ENCODE peak calls at places on chromosomes 7 and 10, in eight cellular contexts. Q is fibroblast of the conjunctiva, N is anterior cingulate cortex, O is NCI-H345, H is dorsolateral prefrontal cortex, V is fibroblast of pulmonary artery, X is cardiac muscle cell, M is fibroblast of mammary gland. W is an unnamed sample.

GRCh38 chr7:88477957-88478356 is 171.3 kb upstream of the STEAP4 start:
- DNase-seq in Q (no peak), N (no peak), O (no peak), H (no peak), V (no peak), X (no peak), M (no peak), W (no peak)

GRCh38 chr10:89262331-89263020 is 10.9 kb upstream of the LIPA start:
- DNase-seq in Q (no peak), N (no peak), O (no peak), H (no peak), V (no peak), X (no peak), M (no peak), W (no peak)

GRCh38 chr7:80127412-80128150 is 7.0 kb upstream of the GNAI1 start:
- DNase-seq in Q (no peak), N (peak; percentile 37), O (peak; percentile 88), H (peak; percentile 72), V (no peak), X (peak; percentile 54), M (no peak), W (peak; percentile 24)

GRCh38 chr7:79497728-79498127 is 44.3 kb upstream of the MAGI2 start:
- DNase-seq in Q (no peak), N (no peak), O (no peak), H (no peak), V (no peak), X (no peak), M (no peak), W (no peak)

GRCh38 chr10:63605568-63605967 is 84.4 kb downstream of the REEP3 start:
- DNase-seq in Q (no peak), N (peak; percentile 14), O (no peak), H (no peak), V (no peak), X (no peak), M (no peak), W (no peak)

GRCh38 chr7:104928721-104929400 is 85.1 kb upstream of the KMT2E start:
- DNase-seq in Q (no peak), N (no peak), O (no peak), H (no peak), V (no peak), X (no peak), M (no peak), W (no peak)

GRCh38 chr10:98293550-98294269 is 25.7 kb upstream of the LOXL4 start:
- DNase-seq in Q (no peak), N (no peak), O (peak; percentile 21), H (no peak), V (no peak), X (no peak), M (peak; percentile 12), W (no peak)

GRCh38 chr7:34879871-34880270 is 157.4 kb downstream of the DPY19L1 start:
- DNase-seq in Q (no peak), N (no peak), O (no peak), H (no peak), V (no peak), X (no peak), M (no peak), W (no peak)

GRCh38 chr10:122854648-122855047 is 9.0 kb upstream of the CUZD1 start:
- DNase-seq in Q (no peak), N (no peak), O (no peak), H (no peak), V (peak; percentile 62), X (peak; percentile 38), M (peak; percentile 95), W (peak; percentile 39)

GRCh38 chr10:121696854-121697253 is 98.6 kb upstream of the FGFR2 start:
- DNase-seq in Q (no peak), N (no peak), O (no peak), H (no peak), V (no peak), X (no peak), M (peak; percentile 3), W (peak; percentile 10)

GRCh38 chr10:49089152-49089788 is 26.1 kb downstream of the VSTM4 start:
- DNase-seq in Q (no peak), N (no peak), O (no peak), H (no peak), V (no peak), X (peak; percentile 27), M (no peak), W (no peak)

GRCh38 chr10:126373982-126374381 is 14.3 kb downstream of the ADAM12 start:
- DNase-seq in Q (no peak), N (no peak), O (no peak), H (no peak), V (no peak), X (no peak), M (peak; percentile 63), W (no peak)

GRCh38 chr10:128067691-128068397 is 58.4 kb downstream of the MKI67 start:
- DNase-seq in Q (no peak), N (no peak), O (no peak), H (no peak), V (no peak), X (no peak), M (no peak), W (no peak)

W was measured in lung microvascular endothelial cell.